ENCODE peak calls at places on chromosomes 2 and 18, in nine cellular contexts. J is CD4-positive, CD25-positive, alpha-beta regulatory T cell; V is amniotic stem cell; K is nucleus accumbens; Y is neuronal stem cell; E is epithelial cell of proximal tubule; F is NCI-H1436 treated with DMSO at 0.1 percent for 48 hours; U is NCI-H1417; W is LHCN-M2. M is an unnamed sample.

GRCh38 chr18:80095414-80095813 is 13.6 kb upstream of the ADNP2 start:
- DNase-seq in J (no peak), V (no peak), K (no peak), Y (no peak), E (no peak), F (no peak), U (no peak), W (no peak), M (no peak)

GRCh38 chr18:76803814-76804213 is 18.5 kb upstream of the ZNF236 start:
- DNase-seq in J (peak), V (no peak), K (peak), Y (peak), E (no peak), F (no peak), U (peak), W (peak), M (no peak)

GRCh38 chr2:905091-905832 is 45.4 kb upstream of the SNTG2 start:
- DNase-seq in J (no peak), V (no peak), K (no peak), Y (no peak), E (no peak), F (no peak), U (no peak), W (no peak), M (no peak)

GRCh38 chr2:130776550-130776949 is 21.2 kb downstream of the AMER3 start:
- DNase-seq in J (no peak), V (no peak), K (no peak), Y (no peak), E (no peak), F (no peak), U (peak), W (no peak), M (no peak)

GRCh38 chr2:128720440-128721022 is 401.9 kb upstream of the HS6ST1 start:
- DNase-seq in J (no peak), V (no peak), K (no peak), Y (no peak), E (no peak), F (no peak), U (no peak), W (no peak), M (no peak)

GRCh38 chr2:73107211-73107926 is 5.4 kb downstream of the RAB11FIP5 start:
- DNase-seq in J (peak), V (no peak), K (no peak), Y (no peak), E (no peak), F (no peak), U (no peak), W (peak), M (no peak)

GRCh38 chr2:236773206-236773605 is 203.6 kb downstream of the ACKR3 start:
- DNase-seq in J (no peak), V (no peak), K (no peak), Y (no peak), E (no peak), F (no peak), U (no peak), W (no peak), M (no peak)

GRCh38 chr2:165902929-165903328 is 50.6 kb downstream of the TTC21B start:
- DNase-seq in J (peak), V (no peak), K (no peak), Y (no peak), E (no peak), F (no peak), U (no peak), W (peak), M (no peak)

GRCh38 chr18:44835555-44836156 is 155.0 kb downstream of the SETBP1 start:
- DNase-seq in J (no peak), V (no peak), K (no peak), Y (no peak), E (no peak), F (no peak), U (no peak), W (no peak), M (no peak)

GRCh38 chr2:192298664-192299063 is 103.9 kb upstream of the TMEFF2 start:
- DNase-seq in J (no peak), V (no peak), K (no peak), Y (no peak), E (no peak), F (no peak), U (no peak), W (peak), M (no peak)

GRCh38 chr2:102366406-102367112 is 11.0 kb downstream of the IL18R1 start:
- DNase-seq in J (no peak), V (no peak), K (no peak), Y (no peak), E (no peak), F (no peak), U (no peak), W (no peak), M (no peak)

GRCh38 chr2:180130403-180130802 is 123.3 kb upstream of the CWC22 start:
- DNase-seq in J (no peak), V (no peak), K (no peak), Y (no peak), E (no peak), F (no peak), U (peak), W (peak), M (no peak)

GRCh38 chr2:121287146-121287798 is 2.3 kb upstream of the TFCP2L1 start:
- DNase-seq in J (no peak), V (no peak), K (no peak), Y (no peak), E (no peak), F (no peak), U (no peak), W (no peak), M (no peak)

GRCh38 chr2:177888581-177888980 is 184.0 kb downstream of the PDE11A start:
- DNase-seq in J (no peak), V (no peak), K (no peak), Y (no peak), E (no peak), F (no peak), U (no peak), W (no peak), M (no peak)

GRCh38 chr18:45106331-45106774 is 425.7 kb downstream of the SETBP1 start:
- DNase-seq in J (peak), V (no peak), K (no peak), Y (no peak), E (no peak), F (no peak), U (no peak), W (peak), M (no peak)

GRCh38 chr2:47253440-47253839 is 98.3 kb upstream of the STPG4 start:
- DNase-seq in J (no peak), V (no peak), K (no peak), Y (no peak), E (no peak), F (no peak), U (no peak), W (no peak), M (no peak)

GRCh38 chr2:20582600-20583221 is 68.2 kb downstream of the HS1BP3 start:
- DNase-seq in J (no peak), V (no peak), K (peak), Y (no peak), E (no peak), F (no peak), U (no peak), W (no peak), M (no peak)

GRCh38 chr2:74548919-74549684 is 4.6 kb downstream of the LOXL3 start:
- DNase-seq in J (no peak), V (peak), K (no peak), Y (peak), E (no peak), F (no peak), U (peak), W (peak), M (no peak)